ENCODE peak calls at places on chromosomes 12 and 14, in five cellular contexts. One of them, this sample, is unnamed.
A peak's percentile ranks its signal among the peaks of the same experiment; 100 is the strongest.

GRCh38 chr12:84698576-84699333 is 213.8 kb downstream of the SLC6A15 start:
- DNase-seq in OCI-LY7: no peak
- DNase-seq in uterus: no peak
- DNase-seq in prostate gland: no peak
- DNase-seq in D721Med: no peak
- DNase-seq in this sample: no peak

GRCh38 chr14:68685419-68686211 is 107.3 kb downstream of the ZFP36L1 start:
- DNase-seq in prostate gland: no peak
- DNase-seq in D721Med: no peak
- DNase-seq in uterus: peak; percentile 45
- DNase-seq in OCI-LY7: peak; percentile 98
- DNase-seq in this sample: no peak

GRCh38 chr14:89284368-89285058 is 132.5 kb downstream of the FOXN3 start:
- DNase-seq in prostate gland: no peak
- DNase-seq in uterus: no peak
- DNase-seq in D721Med: no peak
- DNase-seq in OCI-LY7: no peak
- DNase-seq in this sample: no peak

GRCh38 chr14:62117010-62117717 is 354.9 kb downstream of the SNAPC1 start:
- DNase-seq in OCI-LY7: peak; percentile 74
- DNase-seq in prostate gland: peak; percentile 24
- DNase-seq in uterus: peak; percentile 13
- DNase-seq in D721Med: peak; percentile 40
- DNase-seq in this sample: peak; percentile 5

GRCh38 chr14:97456958-97457357 is 659.8 kb downstream of the VRK1 start:
- DNase-seq in D721Med: no peak
- DNase-seq in prostate gland: no peak
- DNase-seq in OCI-LY7: no peak
- DNase-seq in uterus: no peak
- DNase-seq in this sample: no peak

GRCh38 chr12:10607885-10608458 is 5.4 kb downstream of the MAGOHB start:
- DNase-seq in D721Med: no peak
- DNase-seq in prostate gland: no peak
- DNase-seq in uterus: no peak
- DNase-seq in OCI-LY7: peak; percentile 21
- DNase-seq in this sample: no peak

GRCh38 chr12:5756443-5756842 is 188.6 kb downstream of the ANO2 start:
- DNase-seq in uterus: no peak
- DNase-seq in prostate gland: no peak
- DNase-seq in OCI-LY7: no peak
- DNase-seq in D721Med: no peak
- DNase-seq in this sample: no peak

GRCh38 chr14:101475468-101476257 is 85.6 kb upstream of the DIO3 start:
- DNase-seq in OCI-LY7: no peak
- DNase-seq in D721Med: no peak
- DNase-seq in uterus: peak; percentile 72
- DNase-seq in prostate gland: no peak
- DNase-seq in this sample: peak; percentile 4

GRCh38 chr14:95156153-95156764 is 1.1 kb downstream of the DICER1 start:
- DNase-seq in OCI-LY7: peak; percentile 24
- DNase-seq in D721Med: no peak
- DNase-seq in prostate gland: no peak
- DNase-seq in uterus: no peak
- DNase-seq in this sample: no peak

GRCh38 chr14:40855343-40855742 is 751.3 kb upstream of the LRFN5 start:
- DNase-seq in prostate gland: no peak
- DNase-seq in D721Med: no peak
- DNase-seq in uterus: no peak
- DNase-seq in OCI-LY7: no peak
- DNase-seq in this sample: no peak

GRCh38 chr14:96893966-96894622 is 96.9 kb downstream of the VRK1 start:
- DNase-seq in prostate gland: no peak
- DNase-seq in uterus: no peak
- DNase-seq in D721Med: no peak
- DNase-seq in OCI-LY7: no peak
- DNase-seq in this sample: no peak

GRCh38 chr12:72089678-72090077 is 151.0 kb downstream of the TPH2 start:
- DNase-seq in OCI-LY7: no peak
- DNase-seq in prostate gland: no peak
- DNase-seq in D721Med: no peak
- DNase-seq in uterus: no peak
- DNase-seq in this sample: no peak

GRCh38 chr12:89556976-89557375 is 31.1 kb upstream of the POC1B start:
- DNase-seq in D721Med: no peak
- DNase-seq in OCI-LY7: no peak
- DNase-seq in prostate gland: no peak
- DNase-seq in uterus: no peak
- DNase-seq in this sample: no peak

GRCh38 chr12:7612851-7613250 is 52.9 kb downstream of the APOBEC1 start:
- DNase-seq in OCI-LY7: no peak
- DNase-seq in uterus: no peak
- DNase-seq in D721Med: no peak
- DNase-seq in prostate gland: no peak
- DNase-seq in this sample: no peak

GRCh38 chr14:101071493-101071891 is 168.0 kb upstream of the RTL1 start:
- DNase-seq in D721Med: no peak
- DNase-seq in prostate gland: no peak
- DNase-seq in uterus: no peak
- DNase-seq in OCI-LY7: no peak
- DNase-seq in this sample: no peak

GRCh38 chr14:70073924-70074566 is 114.7 kb downstream of the SLC8A3 start:
- DNase-seq in uterus: peak; percentile 13
- DNase-seq in OCI-LY7: peak; percentile 54
- DNase-seq in prostate gland: peak; percentile 58
- DNase-seq in D721Med: peak; percentile 28
- DNase-seq in this sample: peak; percentile 38

GRCh38 chr14:24673534-24674203 is 39.7 kb upstream of the GZMB start:
- DNase-seq in OCI-LY7: peak; percentile 45
- DNase-seq in D721Med: no peak
- DNase-seq in uterus: no peak
- DNase-seq in prostate gland: no peak
- DNase-seq in this sample: no peak

GRCh38 chr12:53277981-53278380 is 9.9 kb downstream of the ESPL1 start:
- DNase-seq in OCI-LY7: no peak
- DNase-seq in uterus: no peak
- DNase-seq in D721Med: no peak
- DNase-seq in prostate gland: no peak
- DNase-seq in this sample: no peak
- TF ChIP-seq CTCF in OCI-LY7: no peak
- TF ChIP-seq CTCF in uterus: no peak
- TF ChIP-seq CTCF in D721Med: no peak
- TF ChIP-seq CTCF in prostate gland: no peak
- TF ChIP-seq CTCF in this sample: no peak

GRCh38 chr12:79374543-79374942 is 316.2 kb downstream of the PAWR start:
- DNase-seq in prostate gland: no peak
- DNase-seq in D721Med: no peak
- DNase-seq in uterus: no peak
- DNase-seq in OCI-LY7: no peak
- DNase-seq in this sample: no peak

GRCh38 chr12:79375050-79375449 is 315.7 kb downstream of the PAWR start:
- DNase-seq in prostate gland: no peak
- DNase-seq in D721Med: no peak
- DNase-seq in uterus: no peak
- DNase-seq in OCI-LY7: no peak
- DNase-seq in this sample: no peak

GRCh38 chr12:79370021-79370420 is 320.7 kb downstream of the PAWR start:
- DNase-seq in OCI-LY7: no peak
- DNase-seq in uterus: no peak
- DNase-seq in D721Med: no peak
- DNase-seq in prostate gland: no peak
- DNase-seq in this sample: no peak

GRCh38 chr12:79371226-79371625 is 319.5 kb downstream of the PAWR start:
- DNase-seq in D721Med: no peak
- DNase-seq in OCI-LY7: no peak
- DNase-seq in prostate gland: no peak
- DNase-seq in uterus: no peak
- DNase-seq in this sample: no peak

GRCh38 chr12:79373896-79374499 is 316.8 kb downstream of the PAWR start:
- DNase-seq in prostate gland: no peak
- DNase-seq in OCI-LY7: peak; percentile 25
- DNase-seq in D721Med: no peak
- DNase-seq in uterus: no peak
- DNase-seq in this sample: no peak
- TF ChIP-seq CTCF in prostate gland: no peak
- TF ChIP-seq CTCF in OCI-LY7: peak; percentile 80
- TF ChIP-seq CTCF in D721Med: peak; percentile 68
- TF ChIP-seq CTCF in uterus: no peak
- TF ChIP-seq CTCF in this sample: peak; percentile 81

DNA sequence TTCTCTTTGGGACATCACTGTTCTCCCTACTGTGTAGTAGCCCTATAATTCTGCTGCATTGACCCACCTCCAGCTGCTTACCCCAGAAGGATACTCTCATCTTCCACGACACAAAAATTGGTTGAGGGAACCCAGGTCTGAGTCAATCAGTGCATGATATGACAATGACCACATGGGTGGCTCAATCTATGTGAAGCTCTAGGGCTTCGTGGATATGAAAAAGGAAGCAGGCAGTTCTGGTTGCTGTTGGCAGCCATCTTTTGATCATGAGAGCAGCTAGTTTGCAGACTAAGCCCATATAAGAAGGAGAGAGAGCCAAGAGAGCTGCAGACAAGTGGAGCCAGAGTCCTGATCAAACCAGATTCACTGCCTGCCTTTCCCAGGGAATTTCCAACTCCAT is 57.9 kb downstream of the AVPR1A start:
- DNase-seq in OCI-LY7: no peak
- DNase-seq in uterus: no peak
- DNase-seq in D721Med: no peak
- DNase-seq in prostate gland: no peak
- DNase-seq in this sample: no peak
- TF ChIP-seq CTCF in OCI-LY7: no peak
- TF ChIP-seq CTCF in uterus: no peak
- TF ChIP-seq CTCF in D721Med: no peak
- TF ChIP-seq CTCF in prostate gland: no peak
- TF ChIP-seq CTCF in this sample: no peak

GRCh38 chr14:93207468-93208308 is 632 bp downstream of the UBR7 start:
- DNase-seq in OCI-LY7: peak; percentile 56
- DNase-seq in prostate gland: no peak
- DNase-seq in D721Med: no peak
- DNase-seq in uterus: no peak
- DNase-seq in this sample: no peak
- TF ChIP-seq CTCF in OCI-LY7: peak; percentile 66
- TF ChIP-seq CTCF in prostate gland: no peak
- TF ChIP-seq CTCF in D721Med: peak; percentile 21
- TF ChIP-seq CTCF in uterus: no peak
- TF ChIP-seq CTCF in this sample: peak; percentile 35

DNA sequence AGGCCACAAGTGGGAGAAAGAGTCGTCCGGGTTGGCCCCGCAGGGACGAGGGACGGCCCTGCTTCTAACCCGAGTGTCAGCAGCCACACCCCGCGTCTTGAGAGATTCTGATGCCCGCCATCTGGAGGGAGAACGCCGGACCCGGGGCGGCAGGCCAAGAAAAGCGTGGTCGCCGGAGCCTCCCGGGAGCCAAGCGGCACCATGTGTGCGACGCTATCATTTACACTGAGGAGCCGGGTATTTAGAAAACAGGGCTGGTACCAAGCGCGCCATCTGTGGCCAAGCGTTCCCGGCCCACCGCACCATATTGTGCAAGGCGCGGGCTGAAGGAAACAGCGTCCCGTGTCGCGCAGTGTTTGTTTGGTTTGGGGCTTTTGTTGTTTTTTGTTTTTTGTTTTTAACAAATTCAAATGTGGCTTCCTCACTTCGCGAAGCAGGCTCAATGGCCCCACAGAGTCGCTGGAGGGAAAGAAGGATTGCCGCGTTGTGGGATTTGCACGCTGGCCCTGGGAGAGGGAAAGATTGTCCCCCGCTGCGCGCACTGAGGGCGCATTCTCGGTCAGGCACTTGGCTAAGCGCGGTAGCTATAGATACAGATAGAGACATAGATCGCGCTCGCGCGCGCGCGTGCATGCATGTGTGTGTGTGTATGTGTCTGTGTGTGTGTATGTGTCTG is 153.8 kb downstream of the BCL11B start:
- DNase-seq in D721Med: no peak
- DNase-seq in OCI-LY7: no peak
- DNase-seq in uterus: no peak
- DNase-seq in prostate gland: no peak
- DNase-seq in this sample: no peak
- TF ChIP-seq CTCF in D721Med: peak; percentile 27
- TF ChIP-seq CTCF in OCI-LY7: no peak
- TF ChIP-seq CTCF in uterus: no peak
- TF ChIP-seq CTCF in prostate gland: no peak
- TF ChIP-seq CTCF in this sample: no peak

DNA sequence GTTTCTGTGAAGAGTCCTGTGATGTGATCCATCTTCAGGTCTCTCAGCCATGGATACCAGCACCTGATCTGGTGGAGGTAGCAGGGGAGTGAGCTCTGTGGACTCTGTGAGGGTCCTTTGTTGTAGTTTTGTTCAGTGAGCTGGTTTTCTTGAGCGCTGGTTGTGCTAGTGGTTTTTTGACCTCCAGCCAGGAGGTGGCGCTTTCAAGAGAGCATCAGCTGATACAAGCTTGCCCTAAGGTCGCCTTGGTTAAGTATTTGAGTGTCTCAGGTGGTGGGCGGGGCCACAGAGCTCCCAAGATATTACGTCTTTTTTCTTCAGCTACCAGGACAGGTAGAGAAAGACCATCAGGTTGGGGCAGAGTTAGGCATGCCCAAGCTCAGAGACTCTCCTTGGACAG is 139.7 kb downstream of the TTLL5 start:
- DNase-seq in uterus: no peak
- DNase-seq in prostate gland: no peak
- DNase-seq in D721Med: no peak
- DNase-seq in OCI-LY7: no peak
- DNase-seq in this sample: no peak
- TF ChIP-seq CTCF in uterus: no peak
- TF ChIP-seq CTCF in prostate gland: no peak
- TF ChIP-seq CTCF in D721Med: no peak
- TF ChIP-seq CTCF in OCI-LY7: peak; percentile 60
- TF ChIP-seq CTCF in this sample: peak; percentile 27